ENCODE peak calls at places on chromosomes 7 and 10, in six cellular contexts. Q is PC-3, T is uterus, Z is sigmoid colon, J is psoas muscle, U is left ventricle myocardium inferior. B is an unnamed sample.

GRCh38 chr10:92125169-92125543 is 165.7 kb downstream of the CPEB3 start:
- DNase-seq in Q (no peak), U (no peak), J (no peak), Z (no peak), T (no peak), B (no peak)

GRCh38 chr10:52959810-52960209 is 187.2 kb upstream of the MBL2 start:
- DNase-seq in Z (no peak), T (no peak), J (no peak), Q (no peak), U (no peak), B (no peak)

GRCh38 chr10:114402871-114403544 is 1.3 kb downstream of the AFAP1L2 start:
- DNase-seq in Z (peak; percentile 66), Q (no peak), T (no peak), U (no peak), J (no peak), B (no peak)

GRCh38 chr7:82598958-82599357 is 155.4 kb upstream of the CACNA2D1 start:
- DNase-seq in J (no peak), Z (no peak), U (no peak), T (no peak), Q (peak; percentile 43), B (no peak)

GRCh38 chr7:113768256-113768847 is 150.5 kb downstream of the PPP1R3A start:
- DNase-seq in U (no peak), T (no peak), Z (no peak), Q (no peak), J (no peak), B (no peak)

GRCh38 chr7:30916767-30917166 is 5.1 kb downstream of the AQP1 start:
- DNase-seq in Z (no peak), J (no peak), U (no peak), T (no peak), Q (no peak), B (no peak)

GRCh38 chr7:108099650-108100049 is 30.5 kb downstream of the LAMB4 start:
- DNase-seq in U (no peak), Z (no peak), T (no peak), Q (peak; percentile 59), J (no peak), B (no peak)

GRCh38 chr10:18060217-18060616 is 80.0 kb upstream of the CACNB2 start:
- DNase-seq in Z (peak; percentile 87), Q (no peak), J (no peak), T (peak; percentile 41), U (peak; percentile 44), B (no peak)

GRCh38 chr10:69973678-69974077 is 79.0 kb upstream of the MACROH2A2 start:
- DNase-seq in U (no peak), Q (no peak), Z (no peak), J (no peak), T (no peak), B (no peak)

GRCh38 chr10:77052592-77052991 is 585.0 kb downstream of the KCNMA1 start:
- DNase-seq in U (no peak), T (no peak), J (no peak), Q (no peak), Z (no peak), B (no peak)

GRCh38 chr10:47035447-47036337 is 124.5 kb downstream of the PTPN20 start:
- DNase-seq in J (no peak), U (no peak), T (no peak), Z (peak; percentile 54), Q (no peak), B (no peak)

GRCh38 chr10:117728087-117728486 is 185.5 kb downstream of the EMX2 start:
- DNase-seq in Q (no peak), U (no peak), T (no peak), J (no peak), Z (no peak), B (no peak)

GRCh38 chr10:31751401-31752080 is 177.1 kb downstream of the ARHGAP12 start:
- DNase-seq in J (no peak), Q (no peak), U (no peak), T (no peak), Z (no peak), B (no peak)

GRCh38 chr7:106598663-106599342 is 62.2 kb downstream of the CCDC71L start:
- DNase-seq in Q (peak; percentile 80), T (peak; percentile 22), Z (peak; percentile 68), U (peak; percentile 39), J (peak; percentile 42), B (peak; percentile 54)

GRCh38 chr7:12056381-12056780 is 154.7 kb upstream of the TMEM106B start:
- DNase-seq in T (no peak), Q (no peak), U (no peak), Z (no peak), J (no peak), B (no peak)

GRCh38 chr10:124068929-124069328 is 24.5 kb downstream of the CHST15 start:
- DNase-seq in T (no peak), Q (no peak), U (no peak), Z (no peak), J (no peak), B (no peak)

GRCh38 chr10:124071141-124071540 is 22.3 kb downstream of the CHST15 start:
- DNase-seq in Q (no peak), T (no peak), U (no peak), J (no peak), Z (no peak), B (no peak)

GRCh38 chr10:124069341-124069740 is 24.1 kb downstream of the CHST15 start:
- DNase-seq in Z (no peak), Q (no peak), T (no peak), U (no peak), J (no peak), B (no peak)

GRCh38 chr10:124072106-124072505 is 21.3 kb downstream of the CHST15 start:
- DNase-seq in T (no peak), Q (no peak), J (no peak), U (no peak), Z (no peak), B (no peak)

DNA sequence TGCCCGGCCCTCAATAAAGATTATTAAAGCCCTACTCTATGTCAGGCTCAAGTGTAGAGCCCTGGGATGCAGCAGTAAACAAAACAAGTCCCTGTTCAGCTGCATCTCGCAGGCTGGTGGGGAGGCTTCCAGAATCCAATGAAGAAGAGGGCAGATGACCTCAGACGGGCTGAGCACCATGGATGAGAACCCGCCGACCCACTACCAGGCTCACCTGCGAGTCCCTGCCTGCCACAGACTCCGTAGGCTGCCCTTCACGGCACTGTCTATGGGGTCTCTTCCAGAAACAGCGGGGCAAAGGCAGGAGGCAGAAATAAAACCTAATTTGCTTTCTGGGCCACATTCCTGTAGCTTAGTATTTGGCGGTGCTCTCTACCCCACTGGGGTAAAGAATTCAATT is 22.7 kb downstream of the CHST15 start:
- DNase-seq in T (no peak), J (no peak), Q (no peak), Z (no peak), U (no peak), B (no peak)
- H3K4me1 ChIP-seq in T (no peaks in the 10 kb centered on the region), J (peaks cover 2% of the 10 kb centered on the region), Q (peaks cover 6% of the 10 kb centered on the region), Z (peaks cover 75% of the 10 kb centered on the region), U (peaks cover 16% of the 10 kb centered on the region), B (peaks cover 9% of the 10 kb centered on the region)

DNA sequence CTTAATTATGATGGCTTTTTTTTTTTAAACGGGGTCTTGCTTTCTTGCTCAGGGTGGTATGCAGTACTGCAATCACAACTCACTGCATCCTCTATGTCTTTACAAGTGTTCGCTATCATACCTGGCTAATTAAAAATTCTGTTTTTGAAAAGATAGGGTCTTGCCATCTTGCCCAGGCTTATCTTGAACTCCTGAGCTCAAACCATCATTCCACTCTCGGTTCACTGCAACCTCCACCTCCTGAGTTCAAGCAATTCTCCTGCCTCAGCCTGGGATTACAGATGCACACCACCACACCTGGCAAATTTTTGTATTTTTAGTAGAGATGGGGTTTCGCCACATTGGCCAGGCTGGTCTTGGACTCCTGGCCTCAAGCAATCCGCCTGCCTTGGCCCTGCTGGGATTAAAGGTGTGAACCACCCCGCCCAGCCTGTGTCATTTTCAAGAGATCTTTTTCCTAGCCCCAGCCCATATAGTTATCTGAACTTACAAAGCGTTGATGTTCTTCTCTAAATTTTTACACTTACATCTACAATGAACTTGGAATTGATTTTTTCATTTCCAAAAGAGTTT is 6.0 kb downstream of the HNRNPF start:
- DNase-seq in J (no peak), Z (no peak), Q (no peak), T (no peak), U (no peak), B (no peak)
- H3K4me1 ChIP-seq in J (peaks cover 72% of the 10 kb centered on the region), Z (peaks cover 84% of the 10 kb centered on the region), Q (peaks cover 66% of the 10 kb centered on the region), T (peaks cover 11% of the 10 kb centered on the region), U (peaks cover 96% of the 10 kb centered on the region), B (peaks cover 80% of the 10 kb centered on the region)

DNA sequence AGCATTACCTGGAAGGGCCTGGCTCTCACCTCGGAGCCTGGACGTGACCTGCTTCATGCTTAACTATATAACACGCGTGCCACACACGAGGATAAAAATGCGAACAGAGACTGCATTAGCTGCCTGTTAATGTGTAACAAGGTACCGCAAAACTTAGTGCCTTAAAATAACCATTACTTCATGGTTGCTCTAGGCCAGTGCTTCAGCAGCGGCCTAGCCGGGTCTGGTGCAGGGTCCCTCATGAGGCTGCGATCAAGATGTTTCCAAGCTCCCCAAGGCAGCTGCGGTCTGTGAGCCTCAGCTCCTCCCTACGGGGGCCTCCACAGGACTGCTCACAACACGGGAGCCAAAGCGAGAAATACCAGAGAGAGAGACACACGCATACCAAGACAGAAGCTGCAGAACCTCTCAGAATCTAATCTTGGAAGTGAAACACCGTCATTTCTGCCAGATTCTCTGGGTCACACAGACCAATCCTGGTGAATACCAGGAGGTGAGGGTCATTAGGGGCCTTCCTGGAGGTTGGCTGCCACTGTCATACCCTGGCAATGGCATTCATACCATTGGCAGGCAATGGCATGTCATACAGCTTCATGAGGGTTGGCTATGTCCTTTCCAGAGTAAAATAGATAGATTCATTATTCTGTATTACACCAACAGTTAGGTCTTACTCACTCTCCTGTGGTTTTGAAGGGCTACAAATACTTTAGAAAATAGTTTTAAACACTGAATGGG is 94.5 kb downstream of the HIPK2 start:
- DNase-seq in Q (peak; percentile 52), Z (no peak), T (no peak), J (no peak), U (no peak), B (no peak)
- H3K4me1 ChIP-seq in Q (peaks cover 58% of the 10 kb centered on the region), Z (peaks cover 20% of the 10 kb centered on the region), T (no peaks in the 10 kb centered on the region), J (peaks cover 59% of the 10 kb centered on the region), U (peaks cover 68% of the 10 kb centered on the region), B (peaks cover 48% of the 10 kb centered on the region)

GRCh38 chr10:124680675-124681074 is 63.5 kb downstream of the FAM53B start:
- DNase-seq in J (peak; percentile 68), Z (peak; percentile 83), U (peak; percentile 33), Q (no peak), T (no peak), B (peak; percentile 52)
- H3K4me1 ChIP-seq in J (peaks cover 71% of the 10 kb centered on the region), Z (peaks cover 62% of the 10 kb centered on the region), U (peaks cover 100% of the 10 kb centered on the region), Q (no peaks in the 10 kb centered on the region), T (no peaks in the 10 kb centered on the region), B (peaks cover 96% of the 10 kb centered on the region)

B was measured in gastrocnemius medialis.